ENCODE peak calls at places on chromosomes 6 and 20, in seven cellular contexts. M is choroid plexus epithelial cell; I is IMR-90; O is CD8-positive, alpha-beta T cell; T is heart right ventricle; H is aorta; Y is brain microvascular endothelial cell. B is an unnamed sample.
A peak's percentile ranks its signal among the peaks of the same experiment; 100 is the strongest.

GRCh38 chr6:156557269-156557885 is 219.8 kb upstream of the ARID1B start:
- DNase-seq in M (peak; percentile 23), I (peak; percentile 28), O (no peak), T (no peak), H (peak; percentile 58), Y (peak; percentile 6), B (no peak)

GRCh38 chr6:50381106-50381415 is 331.3 kb upstream of the DEFB112 start:
- DNase-seq in M (no peak), I (no peak), O (no peak), T (no peak), H (no peak), Y (no peak), B (no peak)

GRCh38 chr6:147735924-147736323 is 227.4 kb downstream of the SAMD5 start:
- DNase-seq in M (no peak), I (no peak), O (no peak), T (no peak), H (no peak), Y (no peak), B (no peak)

GRCh38 chr6:12173670-12174069 is 116.5 kb upstream of the EDN1 start:
- DNase-seq in M (no peak), I (no peak), O (no peak), T (no peak), H (no peak), Y (no peak), B (no peak)

GRCh38 chr20:56851552-56851951 is 222.4 kb downstream of the TFAP2C start:
- DNase-seq in M (no peak), I (no peak), O (no peak), T (no peak), H (no peak), Y (no peak), B (no peak)

GRCh38 chr6:22383016-22383415 is 86.2 kb upstream of the PRL start:
- DNase-seq in M (no peak), I (no peak), O (no peak), T (no peak), H (no peak), Y (no peak), B (no peak)

GRCh38 chr6:116034327-116034726 is 26.4 kb downstream of the FRK start:
- DNase-seq in M (peak; percentile 71), I (peak; percentile 71), O (no peak), T (no peak), H (no peak), Y (peak; percentile 37), B (peak; percentile 36)

GRCh38 chr6:37906121-37906520 is 86.6 kb downstream of the ZFAND3 start:
- DNase-seq in M (peak; percentile 25), I (peak; percentile 28), O (no peak), T (no peak), H (no peak), Y (no peak), B (peak; percentile 44)

GRCh38 chr6:158552796-158553138 is 7.1 kb upstream of the TMEM181 start:
- DNase-seq in M (no peak), I (no peak), O (no peak), T (no peak), H (no peak), Y (no peak), B (no peak)

GRCh38 chr20:35302421-35303335 is 10.5 kb upstream of the FAM83C start:
- DNase-seq in M (peak; percentile 40), I (peak; percentile 88), O (no peak), T (no peak), H (no peak), Y (peak; percentile 45), B (no peak)

GRCh38 chr20:41830702-41831101 is 212.5 kb upstream of the CHD6 start:
- DNase-seq in M (no peak), I (no peak), O (no peak), T (no peak), H (no peak), Y (no peak), B (no peak)

GRCh38 chr20:2709205-2709981 is 16.8 kb downstream of the EBF4 start:
- DNase-seq in M (no peak), I (no peak), O (no peak), T (no peak), H (no peak), Y (no peak), B (no peak)

GRCh38 chr6:111871725-111872520 is 1.3 kb downstream of the FYN start:
- DNase-seq in M (peak; percentile 19), I (peak; percentile 30), O (no peak), T (peak; percentile 37), H (no peak), Y (peak; percentile 29), B (peak; percentile 60)

GRCh38 chr6:38185752-38186151 is 366.2 kb downstream of the ZFAND3 start:
- DNase-seq in M (no peak), I (no peak), O (no peak), T (no peak), H (no peak), Y (no peak), B (no peak)

GRCh38 chr20:8967641-8968245 is 101.1 kb upstream of the PLCB4 start:
- DNase-seq in M (peak; percentile 5), I (no peak), O (no peak), T (no peak), H (no peak), Y (no peak), B (no peak)

GRCh38 chr6:87697581-87698552 is 4.2 kb downstream of the AKIRIN2 start:
- DNase-seq in M (peak; percentile 93), I (peak; percentile 91), O (no peak), T (no peak), H (no peak), Y (peak; percentile 67), B (peak; percentile 85)

GRCh38 chr6:16438677-16439615 is 200.6 kb downstream of the GMPR start:
- DNase-seq in M (peak; percentile 43), I (peak; percentile 70), O (no peak), T (no peak), H (no peak), Y (peak; percentile 40), B (no peak)

DNA sequence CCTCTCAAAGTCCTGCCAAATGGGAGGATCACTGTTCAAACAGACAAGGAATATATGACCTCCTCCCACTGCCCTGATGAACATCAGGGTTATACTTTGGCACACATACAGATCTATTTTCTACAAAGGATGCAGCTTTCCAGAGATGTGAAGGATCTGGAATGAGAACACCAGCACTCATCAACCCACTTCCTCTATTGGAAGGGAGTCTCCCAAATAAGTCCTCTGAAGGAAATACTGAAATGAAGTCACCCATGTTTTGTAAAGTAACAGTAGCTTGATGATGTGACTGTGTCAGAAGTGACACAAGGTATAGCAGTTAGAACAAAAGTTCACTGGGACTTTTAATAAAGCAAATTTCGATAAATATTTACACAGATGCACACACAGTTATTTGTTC is 104.9 kb downstream of the OGFRL1 start:
- DNase-seq in M (no peak), I (peak; percentile 39), O (no peak), T (no peak), H (no peak), Y (no peak), B (peak; percentile 85)
- H3K4me3 ChIP-seq in M (no peak overlapping the region), I (no peak overlapping the region), O (no peak overlapping the region), T (no peak overlapping the region), H (no peak overlapping the region), Y (no peak overlapping the region), B (no peak overlapping the region)

GRCh38 chr6:26401389-26401986 is 587 bp upstream of the BTN3A1 start:
- DNase-seq in M (no peak), I (no peak), O (no peak), T (no peak), H (no peak), Y (no peak), B (no peak)
- H3K4me3 ChIP-seq in M (peak overlapping the region; percentile 71), I (peak overlapping the region; percentile 96), O (peak overlapping the region; percentile 82), T (peak overlapping the region; percentile 53), H (peak overlapping the region; percentile 88), Y (peak overlapping the region; percentile 55), B (peak overlapping the region; percentile 79)

GRCh38 chr6:119148102-119148824 is 69.8 kb upstream of the FAM184A start:
- DNase-seq in M (peak; percentile 91), I (peak; percentile 83), O (no peak), T (no peak), H (peak; percentile 57), Y (peak; percentile 70), B (peak; percentile 72)

GRCh38 chr6:119152187-119152586 is 73.7 kb upstream of the FAM184A start:
- DNase-seq in M (no peak), I (no peak), O (no peak), T (no peak), H (no peak), Y (no peak), B (no peak)

GRCh38 chr6:119147101-119148053 is 68.9 kb upstream of the FAM184A start:
- DNase-seq in M (peak; percentile 97), I (peak; percentile 98), O (no peak), T (no peak), H (peak; percentile 81), Y (peak; percentile 98), B (peak; percentile 77)

GRCh38 chr6:119145111-119145510 is 66.6 kb upstream of the FAM184A start:
- DNase-seq in M (no peak), I (no peak), O (no peak), T (no peak), H (no peak), Y (no peak), B (peak; percentile 21)

DNA sequence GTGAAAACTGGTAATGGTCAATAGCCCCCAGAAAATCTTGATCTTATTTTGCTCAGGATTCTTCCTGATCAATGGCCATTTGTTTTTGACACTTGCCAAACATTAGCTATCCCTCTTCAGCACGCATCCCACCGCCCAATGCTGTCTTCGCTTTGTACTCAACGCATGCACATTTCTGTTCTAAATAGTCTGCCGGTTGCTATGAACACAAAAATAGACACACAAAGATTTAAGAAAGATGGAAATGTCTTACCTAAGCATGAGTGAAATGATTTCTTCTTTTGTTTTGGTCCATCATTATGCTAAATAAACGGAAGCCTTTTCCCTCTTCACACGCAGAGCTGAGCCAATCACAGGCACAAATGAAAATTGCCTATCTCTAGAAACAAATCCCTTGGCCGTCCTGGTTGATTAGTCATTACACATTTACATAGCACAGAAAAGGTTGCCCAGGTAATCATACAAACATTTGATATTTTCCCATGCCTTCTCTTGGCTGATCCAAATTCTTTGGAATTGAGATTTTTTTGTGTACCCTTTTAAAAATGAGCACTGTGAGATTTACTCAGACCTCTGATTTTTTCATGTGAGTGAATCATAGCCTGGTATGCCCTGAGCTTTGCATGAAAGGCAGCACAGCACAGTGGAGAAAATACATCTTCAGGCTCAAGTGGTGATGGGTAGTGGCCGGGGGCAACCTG is 70.5 kb upstream of the FAM184A start:
- DNase-seq in M (no peak), I (peak; percentile 51), O (no peak), T (no peak), H (no peak), Y (peak; percentile 18), B (no peak)
- H3K4me3 ChIP-seq in M (no peak overlapping the region), I (no peak overlapping the region), O (no peak overlapping the region), T (no peak overlapping the region), H (no peak overlapping the region), Y (no peak overlapping the region), B (no peak overlapping the region)

GRCh38 chr6:34236423-34237315 is at the start of gene HMGA1:
- DNase-seq in M (peak; percentile 80), I (peak; percentile 86), O (peak; percentile 83), T (peak; percentile 89), H (peak; percentile 92), Y (peak; percentile 68), B (peak; percentile 88)
- H3K4me3 ChIP-seq in M (peak within 1 kb of the TSS; percentile 71), I (peak within 1 kb of the TSS; percentile 76), O (peak within 1 kb of the TSS; percentile 90), T (peak within 1 kb of the TSS; percentile 78), H (peak within 1 kb of the TSS; percentile 81), Y (peak within 1 kb of the TSS; percentile 82), B (peak within 1 kb of the TSS; percentile 97)